ENCODE peak calls at places on chromosome 2, in four cellular contexts. V, G, L and K are unnamed samples.

GRCh38 chr2:127695491-127696472 is 5.5 kb upstream of the SFT2D3 start:
- DNase-seq in V (peak), G (peak), L (peak), K (no peak)

GRCh38 chr2:200509227-200509607 is 651 bp downstream of the KCTD18 start:
- DNase-seq in V (no peak), G (peak), L (no peak), K (no peak)

GRCh38 chr2:32825291-32825712 is 121.5 kb upstream of the LTBP1 start:
- DNase-seq in V (peak), G (no peak), L (peak), K (no peak)

GRCh38 chr2:126661702-126662465 is 5.9 kb downstream of the GYPC start:
- DNase-seq in V (no peak), G (no peak), L (no peak), K (no peak)

GRCh38 chr2:111160758-111161157 is 40.0 kb downstream of the BCL2L11 start:
- DNase-seq in V (no peak), G (peak), L (no peak), K (peak)

GRCh38 chr2:218323526-218324472 is 31.5 kb upstream of the TMBIM1 start:
- DNase-seq in V (no peak), G (peak), L (peak), K (no peak)

GRCh38 chr2:99485824-99486223 is 4.0 kb downstream of the REV1 start:
- DNase-seq in V (no peak), G (no peak), L (no peak), K (no peak)

GRCh38 chr2:135121016-135121657 is 69.0 kb downstream of the RAB3GAP1 start:
- DNase-seq in V (no peak), G (no peak), L (no peak), K (no peak)

GRCh38 chr2:43050866-43051265 is 175.5 kb downstream of the ZFP36L2 start:
- DNase-seq in V (no peak), G (no peak), L (no peak), K (no peak)

GRCh38 chr2:46308081-46308480 is 10.9 kb downstream of the EPAS1 start:
- DNase-seq in V (no peak), G (no peak), L (no peak), K (no peak)

GRCh38 chr2:23803965-23804542 is 122.9 kb downstream of the ATAD2B start:
- DNase-seq in V (no peak), G (peak), L (peak), K (no peak)

GRCh38 chr2:182655750-182656149 is 60.3 kb upstream of the DNAJC10 start:
- DNase-seq in V (no peak), G (no peak), L (no peak), K (no peak)

GRCh38 chr2:108182489-108182888 is 57.3 kb upstream of the SULT1C3 start:
- DNase-seq in V (no peak), G (peak), L (no peak), K (no peak)

GRCh38 chr2:207143474-207144190 is 22.1 kb downstream of the KLF7 start:
- DNase-seq in V (peak), G (no peak), L (peak), K (no peak)

GRCh38 chr2:207141381-207141780 is 24.4 kb downstream of the KLF7 start:
- DNase-seq in V (no peak), G (no peak), L (no peak), K (no peak)

GRCh38 chr2:207143131-207143473 is 22.6 kb downstream of the KLF7 start:
- DNase-seq in V (no peak), G (no peak), L (no peak), K (no peak)

GRCh38 chr2:207144191-207144795 is 21.5 kb downstream of the KLF7 start:
- DNase-seq in V (no peak), G (no peak), L (no peak), K (no peak)

DNA sequence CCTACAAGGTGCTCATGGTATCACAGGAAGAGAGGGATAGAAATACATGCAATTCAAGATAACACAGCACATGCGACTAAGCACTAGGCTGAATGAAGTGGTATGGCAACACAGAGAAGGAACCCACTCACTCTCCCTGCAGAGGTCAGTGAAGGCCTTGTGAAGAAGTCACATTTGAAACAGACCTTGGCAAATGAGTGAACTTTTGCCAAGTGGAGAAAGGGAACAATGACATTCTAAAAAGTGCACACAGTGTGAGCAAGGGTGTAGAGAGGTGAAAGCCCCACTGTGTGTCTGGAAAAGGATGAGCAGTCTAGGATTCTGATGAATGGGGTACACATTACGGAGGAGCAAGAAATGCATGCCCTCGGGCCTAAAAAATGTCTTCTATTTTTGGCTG is 23.3 kb downstream of the KLF7 start:
- DNase-seq in V (no peak), G (peak), L (no peak), K (no peak)
- H3K4me3 ChIP-seq in V (no peak), G (no peak), L (no peak), K (no peak)

GRCh38 chr2:237664151-237664550 is 36.8 kb downstream of the LRRFIP1 start:
- DNase-seq in V (no peak), G (no peak), L (no peak), K (no peak)

GRCh38 chr2:237667891-237668290 is 40.5 kb downstream of the LRRFIP1 start:
- DNase-seq in V (no peak), G (no peak), L (no peak), K (no peak)

GRCh38 chr2:237663517-237663916 is 36.1 kb downstream of the LRRFIP1 start:
- DNase-seq in V (no peak), G (no peak), L (no peak), K (no peak)

GRCh38 chr2:237666606-237667005 is 39.2 kb downstream of the LRRFIP1 start:
- DNase-seq in V (no peak), G (no peak), L (no peak), K (no peak)

DNA sequence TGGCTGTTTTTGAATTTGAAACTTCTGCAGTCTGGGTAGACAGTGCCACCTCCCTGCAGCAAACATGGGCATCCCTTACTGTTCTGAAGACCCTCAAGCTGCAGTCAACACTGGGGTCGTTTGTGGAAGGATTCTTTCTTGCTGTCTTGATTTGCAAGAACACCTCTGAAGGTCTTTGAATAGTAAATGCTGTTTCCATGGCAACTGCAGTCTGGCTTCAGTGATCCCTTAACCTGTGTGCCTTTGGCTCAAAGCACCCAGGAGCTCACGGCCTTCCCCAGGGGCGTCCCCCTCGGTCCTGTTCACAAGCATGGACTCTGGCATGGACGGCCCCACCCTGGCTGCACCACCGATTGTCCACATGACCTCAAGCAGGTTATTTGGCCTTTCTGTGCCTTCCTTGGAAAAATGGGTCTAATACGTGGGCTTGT is 38.3 kb downstream of the LRRFIP1 start:
- DNase-seq in V (no peak), G (no peak), L (no peak), K (no peak)
- TF ChIP-seq CTCF in V (no peak), G (no peak), L (no peak), K (no peak)

DNA sequence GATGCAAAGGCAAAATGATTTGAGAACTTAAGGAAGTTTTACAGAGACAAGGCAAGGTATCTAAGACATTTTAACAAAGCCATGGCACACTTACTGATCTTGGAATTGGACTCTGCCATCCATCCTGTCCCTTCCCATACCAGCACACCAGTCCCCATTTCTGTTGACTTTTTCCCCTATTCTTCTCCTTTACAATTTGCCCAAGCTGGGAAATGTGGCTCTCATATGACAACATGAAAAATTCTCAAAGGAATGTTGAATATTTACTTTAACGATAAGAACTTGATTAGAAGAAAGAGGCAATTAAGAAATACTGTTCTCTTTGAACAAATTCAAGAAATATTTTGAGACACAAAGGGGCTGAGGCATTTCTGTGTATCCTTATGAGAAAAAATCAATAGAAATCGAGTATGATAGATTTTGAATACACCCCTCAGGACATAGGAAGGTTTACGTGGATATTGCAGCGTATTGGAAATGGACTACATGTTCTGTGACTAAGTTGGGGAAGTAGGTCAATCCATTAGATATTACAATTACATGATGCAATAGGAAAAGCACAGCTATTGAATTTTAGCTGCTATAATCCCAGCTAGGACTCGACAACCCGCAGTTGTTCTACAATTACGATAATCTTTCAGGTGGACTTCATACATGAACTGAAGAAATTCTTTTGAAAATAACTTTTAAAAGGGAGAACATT is 201.6 kb downstream of the TRIB2 start:
- DNase-seq in V (no peak), G (no peak), L (no peak), K (no peak)
- H3K4me3 ChIP-seq in V (no peak), G (no peak), L (no peak), K (no peak)

GRCh38 chr2:44768438-44769236 is 172.9 kb upstream of the SIX3 start:
- DNase-seq in V (no peak), G (no peak), L (no peak), K (no peak)

GRCh38 chr2:44772131-44772530 is 169.4 kb upstream of the SIX3 start:
- DNase-seq in V (no peak), G (no peak), L (no peak), K (no peak)

GRCh38 chr2:44771510-44771909 is 170.0 kb upstream of the SIX3 start:
- DNase-seq in V (no peak), G (no peak), L (no peak), K (no peak)

GRCh38 chr2:44769349-44770005 is 172.0 kb upstream of the SIX3 start:
- DNase-seq in V (no peak), G (no peak), L (no peak), K (no peak)

GRCh38 chr2:44770221-44771187 is 171.0 kb upstream of the SIX3 start:
- DNase-seq in V (no peak), G (no peak), L (no peak), K (no peak)
- TF ChIP-seq CTCF in V (no peak), G (peak), L (no peak), K (no peak)

DNA sequence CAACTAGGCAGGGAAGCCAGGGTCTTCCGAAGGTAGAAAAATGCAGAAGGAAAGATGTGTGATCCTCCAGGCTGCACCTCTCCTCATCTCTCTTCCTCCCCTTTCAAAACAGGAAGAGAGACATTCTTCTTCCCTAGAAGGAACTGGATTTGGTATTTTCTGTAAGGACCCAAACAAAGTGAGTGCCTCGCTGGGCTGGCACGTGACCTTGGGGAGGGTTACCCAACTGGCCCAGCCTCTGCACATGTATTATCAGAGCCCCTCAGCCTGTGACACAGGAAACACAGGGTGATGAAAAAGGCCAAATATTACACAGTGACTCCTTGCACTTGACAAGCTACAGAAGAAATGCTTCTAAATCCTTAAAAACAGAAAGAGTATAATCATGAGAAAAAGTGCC is 2.3 kb downstream of the HJURP start:
- DNase-seq in V (no peak), G (peak), L (no peak), K (no peak)
- H3K4me3 ChIP-seq in V (no peak), G (peak), L (no peak), K (no peak)

GRCh38 chr2:16899958-16900357 is 234.3 kb upstream of the CYRIA start:
- DNase-seq in V (no peak), G (no peak), L (no peak), K (no peak)

DNA sequence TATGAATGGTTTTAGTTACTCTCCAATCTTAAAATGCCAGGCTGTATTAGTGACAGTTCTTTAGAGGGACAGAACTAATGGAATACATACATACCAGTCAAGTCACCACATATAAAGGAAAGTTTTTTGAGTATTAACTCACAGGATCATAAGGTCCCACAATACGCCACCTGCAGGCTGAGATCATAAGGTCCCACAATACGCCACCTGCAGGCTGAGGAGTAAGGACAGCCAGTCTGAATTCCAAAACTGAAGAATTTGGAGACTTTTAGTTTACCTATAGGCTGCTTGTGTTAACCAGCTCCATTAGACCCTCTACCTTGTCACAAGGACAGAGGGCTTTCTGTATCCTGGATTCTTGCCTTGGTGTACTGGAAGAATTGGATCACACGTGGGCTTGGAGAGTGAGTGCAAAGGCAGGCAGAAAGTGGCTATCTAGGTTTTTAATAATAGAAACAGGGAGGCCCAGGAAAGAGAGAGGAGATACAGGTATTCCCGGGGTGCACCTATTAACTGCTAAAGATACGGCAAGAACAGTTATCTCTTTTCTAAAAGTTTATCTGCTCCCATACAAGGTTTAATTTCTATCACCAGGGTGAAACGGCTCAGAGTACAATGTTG is 234.9 kb upstream of the CYRIA start:
- DNase-seq in V (no peak), G (peak), L (peak), K (no peak)
- TF ChIP-seq CTCF in V (no peak), G (peak), L (peak), K (no peak)